ENCODE peak calls at places on chromosomes 3 and 15, in four cellular contexts. A is SK-N-SH, H is hepatocyte, X is neural progenitor cell. W is an unnamed sample.

GRCh38 chr3:188327433-188327832 is 173.5 kb downstream of the LPP start:
- DNase-seq in A (no peak), H (no peak), X (no peak), W (no peak)

GRCh38 chr15:80996247-80996646 is 4.5 kb upstream of the TLNRD1 start:
- DNase-seq in A (no peak), H (no peak), X (peak; percentile 34), W (no peak)

GRCh38 chr15:77415450-77416448 is 4.2 kb downstream of the PEAK1 start:
- DNase-seq in A (no peak), H (no peak), X (no peak), W (no peak)

GRCh38 chr3:195839260-195840010 is 27.7 kb upstream of the MUC4 start:
- DNase-seq in A (no peak), H (no peak), X (peak; percentile 45), W (no peak)

GRCh38 chr3:119245778-119246177 is 5.1 kb upstream of the B4GALT4 start:
- DNase-seq in A (no peak), H (no peak), X (no peak), W (no peak)

GRCh38 chr3:174169736-174170135 is 689.4 kb upstream of the NAALADL2 start:
- DNase-seq in A (no peak), H (peak; percentile 54), X (no peak), W (no peak)

GRCh38 chr3:188431553-188431952 is 277.6 kb downstream of the LPP start:
- DNase-seq in A (no peak), H (peak; percentile 35), X (no peak), W (no peak)

GRCh38 chr15:28128036-28128435 is 28.9 kb upstream of the OCA2 start:
- DNase-seq in A (no peak), H (no peak), X (no peak), W (no peak)

GRCh38 chr15:69474291-69474690 is 21.7 kb downstream of the RPLP1 start:
- DNase-seq in A (no peak), H (no peak), X (no peak), W (no peak)

GRCh38 chr15:74193305-74193718 is 9.3 kb downstream of the STRA6 start:
- DNase-seq in A (no peak), H (peak; percentile 46), X (no peak), W (peak; percentile 78)

GRCh38 chr3:159649951-159650350 is 338.7 kb upstream of the IL12A start:
- DNase-seq in A (no peak), H (no peak), X (no peak), W (no peak)

GRCh38 chr3:177906573-177907229 is 629.5 kb upstream of the KCNMB2 start:
- DNase-seq in A (no peak), H (no peak), X (no peak), W (no peak)

GRCh38 chr3:35183915-35184675 is 455.2 kb upstream of the ARPP21 start:
- DNase-seq in A (no peak), H (no peak), X (no peak), W (no peak)

GRCh38 chr15:60903221-60903620 is 325.9 kb downstream of the RORA start:
- DNase-seq in A (no peak), H (no peak), X (no peak), W (no peak)

GRCh38 chr15:60901647-60902046 is 327.5 kb downstream of the RORA start:
- DNase-seq in A (no peak), H (no peak), X (no peak), W (no peak)

GRCh38 chr15:60899322-60899966 is 329.7 kb downstream of the RORA start:
- DNase-seq in A (no peak), H (no peak), X (no peak), W (no peak)

GRCh38 chr15:60899967-60900356 is 329.1 kb downstream of the RORA start:
- DNase-seq in A (no peak), H (no peak), X (no peak), W (no peak)

DNA sequence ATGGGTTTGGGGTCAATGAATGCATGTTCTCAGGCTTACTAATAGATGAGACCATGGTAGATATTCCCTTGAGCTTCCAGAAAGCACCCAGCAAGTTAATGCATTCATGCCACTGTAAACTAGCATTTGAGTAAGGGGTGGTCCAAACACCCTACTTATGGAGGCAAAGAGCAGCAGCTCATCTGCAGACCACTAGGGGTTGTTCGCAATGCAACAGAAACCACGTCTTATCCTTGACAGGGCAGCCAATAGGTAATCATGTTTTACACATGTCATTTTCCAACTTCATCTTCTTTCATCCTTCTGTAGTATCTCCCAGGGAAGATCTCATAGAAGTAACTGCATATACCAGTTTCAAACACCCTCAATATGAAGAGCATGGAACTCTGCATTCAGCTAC is 330.2 kb downstream of the RORA start:
- DNase-seq in A (no peak), H (no peak), X (no peak), W (no peak)
- TF ChIP-seq EZH2phosphoT487 in A (no peak), H (no peak), X (no peak), W (no peak)

DNA sequence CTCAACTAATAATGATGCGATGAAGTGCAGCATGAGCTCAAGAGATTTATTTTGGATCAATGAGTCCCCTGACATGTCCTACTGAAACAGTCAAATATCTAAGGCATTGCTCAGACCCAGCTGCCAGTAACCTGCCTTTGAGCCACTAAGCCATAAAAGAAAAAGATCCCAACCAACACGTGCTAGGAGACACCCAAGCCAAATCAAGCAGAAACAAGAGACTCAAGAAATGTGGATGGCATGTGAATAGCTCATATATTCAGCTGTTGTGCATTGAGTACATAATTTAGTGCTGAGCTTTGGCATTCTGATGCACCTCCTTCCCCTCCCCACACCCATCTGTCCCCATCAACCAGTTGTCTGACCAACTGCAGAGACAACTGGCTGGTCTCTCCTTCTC is 29.2 kb downstream of the GJD2 start:
- DNase-seq in A (no peak), H (no peak), X (no peak), W (no peak)
- TF ChIP-seq EZH2phosphoT487 in A (no peak), H (no peak), X (no peak), W (no peak)

DNA sequence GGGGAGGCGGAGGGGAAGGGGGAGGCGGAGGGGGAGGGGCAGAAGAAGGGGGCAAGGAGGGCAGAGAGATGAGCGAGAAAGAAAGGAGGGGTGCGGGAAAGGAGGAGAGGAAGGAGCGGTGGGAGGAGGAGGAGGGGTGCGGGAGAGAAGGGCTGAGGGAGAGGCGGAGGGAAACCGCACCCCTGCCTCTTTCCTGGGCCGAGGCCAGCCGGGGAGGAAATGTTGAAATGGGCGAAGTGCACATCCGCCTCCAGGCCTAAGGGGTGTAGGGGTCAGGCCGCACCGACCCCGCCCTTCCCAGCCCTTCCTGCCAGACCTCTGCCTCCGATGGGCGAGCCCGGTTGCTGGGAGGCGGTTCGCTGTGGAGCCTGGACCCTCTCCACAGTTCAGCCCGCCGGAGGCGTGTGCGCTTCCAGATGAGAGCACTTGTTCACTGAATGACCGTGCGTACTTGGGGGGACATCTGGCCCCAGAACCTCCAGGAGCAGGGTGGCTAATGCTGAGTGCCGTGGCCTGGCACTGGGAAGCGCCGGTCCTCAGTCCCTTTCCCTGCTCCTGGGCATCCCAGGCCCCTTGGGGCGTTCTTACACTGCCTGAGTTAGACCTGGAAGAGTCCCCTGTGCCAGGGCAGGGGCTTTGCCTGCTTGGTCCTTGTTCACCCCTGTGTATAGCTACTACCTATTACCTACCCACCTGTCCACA is 110.3 kb upstream of the KLF13 start:
- DNase-seq in A (peak; percentile 88), H (peak; percentile 81), X (peak; percentile 80), W (no peak)
- TF ChIP-seq EZH2phosphoT487 in A (no peak), H (no peak), X (no peak), W (no peak)

GRCh38 chr3:181189556-181189955 is 200.0 kb upstream of the DNAJC19 start:
- DNase-seq in A (no peak), H (no peak), X (no peak), W (no peak)
- TF ChIP-seq EZH2phosphoT487 in A (no peak), H (no peak), X (no peak), W (no peak)

DNA sequence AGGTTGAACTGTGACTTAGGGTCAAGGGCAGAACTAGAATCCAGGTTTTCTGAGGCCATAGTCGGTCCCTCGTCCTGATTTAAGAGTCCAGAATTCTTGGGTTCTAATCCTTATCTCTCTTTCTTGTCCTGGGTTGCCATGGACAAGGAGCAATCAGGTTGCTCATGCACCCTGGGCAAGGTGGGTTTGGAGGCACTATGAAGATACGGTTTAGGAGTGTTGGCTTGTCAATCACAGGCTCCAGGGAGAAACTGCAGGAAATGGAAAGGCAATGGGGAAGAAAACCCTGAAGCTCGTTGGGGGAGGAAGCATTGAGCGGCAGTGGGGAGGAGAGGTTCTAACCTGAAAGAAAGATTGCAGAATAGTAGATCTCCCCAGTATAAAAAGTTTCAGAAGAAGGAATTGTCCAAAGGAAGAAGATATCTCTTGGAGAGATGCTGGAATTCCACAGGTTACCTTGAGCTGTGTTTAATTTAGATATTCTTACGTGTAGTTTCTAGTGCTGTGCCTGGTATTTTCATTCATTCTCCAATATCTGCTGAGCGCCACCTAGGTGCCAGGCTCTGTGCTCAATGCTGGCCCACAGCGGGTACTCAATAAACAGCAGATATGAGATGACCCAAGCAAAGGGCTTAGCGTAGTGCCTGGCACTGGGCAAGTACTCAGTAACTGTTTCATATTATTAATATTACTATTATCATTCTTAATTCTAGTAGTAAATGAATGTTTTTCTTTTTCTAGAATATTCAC is 2.0 kb downstream of the ACAN start:
- DNase-seq in A (no peak), H (no peak), X (no peak), W (no peak)
- TF ChIP-seq EZH2phosphoT487 in A (no peak), H (no peak), X (no peak), W (no peak)

GRCh38 chr15:66592505-66593218 is 26.9 kb upstream of the LCTL start:
- DNase-seq in A (no peak), H (peak; percentile 69), X (no peak), W (no peak)
- TF ChIP-seq EZH2phosphoT487 in A (no peak), H (no peak), X (no peak), W (no peak)